ENCODE peak calls at places on chromosomes 11 and 22, in four cellular contexts. X, D, G and Y are unnamed samples. For H3K4me1, the result is how much of the 10 kb centered on the place peaks cover.

GRCh38 chr11:17927643-17928343 is 85.1 kb downstream of the SERGEF start:
- DNase-seq in G (no peak), D (no peak), X (no peak), Y (no peak)

GRCh38 chr11:113584371-113584770 is 109.2 kb upstream of the DRD2 start:
- DNase-seq in D (no peak), X (no peak), G (no peak), Y (no peak)

GRCh38 chr11:57318178-57318577 is 6.6 kb downstream of the TNKS1BP1 start:
- DNase-seq in D (no peak), X (peak), G (no peak), Y (no peak)

GRCh38 chr11:404551-405264 is 10.1 kb downstream of the SIGIRR start:
- DNase-seq in X (no peak), G (no peak), D (no peak), Y (no peak)

GRCh38 chr11:96748639-96749370 is 359.0 kb downstream of the JRKL start:
- DNase-seq in D (no peak), X (peak), G (no peak), Y (peak)

GRCh38 chr11:44972746-44973435 is 22.2 kb upstream of the TP53I11 start:
- DNase-seq in X (no peak), D (no peak), G (no peak), Y (no peak)

GRCh38 chr11:76592961-76593360 is 77.6 kb downstream of the LRRC32 start:
- DNase-seq in X (no peak), D (no peak), G (no peak), Y (peak)

GRCh38 chr11:65352783-65353182 is 1.8 kb upstream of the TIGD3 start:
- DNase-seq in X (no peak), G (no peak), D (no peak), Y (no peak)

GRCh38 chr11:94794287-94795168 is 26.4 kb downstream of the AMOTL1 start:
- DNase-seq in G (no peak), X (peak), D (no peak), Y (peak)

GRCh38 chr11:62777389-62777788 is 6.2 kb downstream of the TAF6L start:
- DNase-seq in D (no peak), G (no peak), X (no peak), Y (no peak)

GRCh38 chr11:44563716-44564115 is 1.7 kb upstream of the CD82 start:
- DNase-seq in X (peak), D (no peak), G (no peak), Y (no peak)

GRCh38 chr22:44192098-44192810 is 11.5 kb downstream of the PARVG start:
- DNase-seq in G (peak), X (no peak), D (peak), Y (peak)

GRCh38 chr11:14500181-14500651 is 605 bp upstream of the COPB1 start:
- DNase-seq in D (peak), G (no peak), X (peak), Y (peak)

GRCh38 chr11:46898396-46899095 is 19.8 kb downstream of the LRP4 start:
- DNase-seq in G (no peak), X (no peak), D (no peak), Y (no peak)

GRCh38 chr22:23673826-23674690 is 16.8 kb upstream of the RGL4 start:
- DNase-seq in D (no peak), X (no peak), G (peak), Y (no peak)

GRCh38 chr22:42817556-42817955 is 39.5 kb downstream of the ARFGAP3 start:
- DNase-seq in G (no peak), X (no peak), D (no peak), Y (no peak)

GRCh38 chr11:38718049-38718448 is 2120.0 kb upstream of the RAG2 start:
- DNase-seq in G (no peak), X (peak), D (no peak), Y (no peak)

GRCh38 chr11:66438009-66438503 is 592 bp downstream of the MRPL11 start:
- DNase-seq in X (no peak), G (no peak), D (peak), Y (no peak)

GRCh38 chr11:121931748-121932352 is 184.2 kb downstream of the BLID start:
- DNase-seq in G (no peak), X (no peak), D (no peak), Y (no peak)

GRCh38 chr11:71324788-71325417 is 72.5 kb upstream of the SHANK2 start:
- DNase-seq in X (no peak), G (no peak), D (no peak), Y (no peak)

GRCh38 chr11:15159085-15159484 is 44.4 kb downstream of the INSC start:
- DNase-seq in G (peak), X (peak), D (no peak), Y (peak)

GRCh38 chr11:4063348-4063747 is 31.3 kb upstream of the RRM1 start:
- DNase-seq in X (no peak), D (no peak), G (no peak), Y (no peak)

GRCh38 chr11:34044664-34045485 is 6.7 kb upstream of the CAPRIN1 start:
- DNase-seq in G (peak), X (peak), D (no peak), Y (peak)

GRCh38 chr11:122646549-122647340 is 8.8 kb upstream of the UBASH3B start:
- DNase-seq in X (peak), G (no peak), D (no peak), Y (peak)

GRCh38 chr11:80330302-80330701 is 889.5 kb upstream of the TENM4 start:
- DNase-seq in G (no peak), X (peak), D (no peak), Y (peak)

GRCh38 chr22:46136539-46137217 is 13.6 kb upstream of the PPARA start:
- DNase-seq in X (no peak), D (no peak), G (no peak), Y (no peak)

GRCh38 chr11:34977039-34977906 is 60.9 kb downstream of the PDHX start:
- DNase-seq in G (no peak), D (no peak), X (peak), Y (peak)

GRCh38 chr22:49046546-49047305 is 780.9 kb downstream of the BRD1 start:
- DNase-seq in G (peak), X (no peak), D (peak), Y (no peak)

GRCh38 chr11:830295-831131 is 2.2 kb upstream of the CD151 start:
- DNase-seq in D (peak), X (peak), G (peak), Y (peak)

GRCh38 chr11:28547395-28547794 is 439.2 kb downstream of the METTL15 start:
- DNase-seq in X (no peak), D (no peak), G (no peak), Y (no peak)

GRCh38 chr11:115425243-115425642 is 79.0 kb downstream of the CADM1 start:
- DNase-seq in D (no peak), X (no peak), G (no peak), Y (no peak)

GRCh38 chr22:48663297-48663696 is 1164.4 kb downstream of the BRD1 start:
- DNase-seq in D (no peak), G (peak), X (no peak), Y (no peak)

GRCh38 chr22:36922097-36922608 is 8.7 kb downstream of the CSF2RB start:
- DNase-seq in X (no peak), G (peak), D (no peak), Y (no peak)

GRCh38 chr22:47196881-47197701 is 434.6 kb downstream of the TBC1D22A start:
- DNase-seq in D (no peak), X (no peak), G (peak), Y (no peak)

GRCh38 chr22:25359601-25360261 is 140.3 kb downstream of the CRYBB2 start:
- DNase-seq in D (no peak), X (no peak), G (no peak), Y (no peak)

GRCh38 chr22:19708323-19709011 is 5.8 kb upstream of the SEPTIN5 start:
- DNase-seq in G (peak), X (no peak), D (no peak), Y (no peak)

GRCh38 chr11:76578655-76579046 is 91.9 kb downstream of the LRRC32 start:
- DNase-seq in D (no peak), G (peak), X (no peak), Y (no peak)

GRCh38 chr22:49310354-49310753 is 517.3 kb downstream of the BRD1 start:
- DNase-seq in D (no peak), X (no peak), G (peak), Y (no peak)

GRCh38 chr11:14645247-14645912 is 1.8 kb downstream of the PDE3B start:
- DNase-seq in D (no peak), G (no peak), X (peak), Y (peak)

GRCh38 chr22:28728621-28729313 is 12.9 kb downstream of the CHEK2 start:
- DNase-seq in G (no peak), D (no peak), X (no peak), Y (peak)

DNA sequence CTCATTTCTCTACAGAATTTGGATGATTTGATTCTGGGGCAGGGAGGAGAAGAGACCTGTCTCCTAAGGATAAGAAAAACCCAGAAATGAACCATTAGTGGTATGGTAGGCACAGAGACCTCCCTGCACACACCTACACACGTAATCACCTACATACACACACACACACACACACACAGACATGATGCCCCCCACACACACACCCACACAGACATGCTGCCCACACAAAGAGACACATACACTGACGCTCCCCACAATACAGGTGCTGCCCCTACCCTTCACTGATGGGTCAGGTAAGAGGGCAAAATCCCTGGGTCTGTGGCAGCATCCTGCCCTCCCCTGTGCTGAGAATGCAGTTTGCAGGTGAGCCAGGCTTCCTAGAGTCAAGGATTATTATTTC is 1.1 kb upstream of the SYT7 start:
- DNase-seq in D (no peak), G (no peak), X (no peak), Y (no peak)
- H2AFZ ChIP-seq in D (no peak), G (no peak), X (no peak), Y (no peak)

DNA sequence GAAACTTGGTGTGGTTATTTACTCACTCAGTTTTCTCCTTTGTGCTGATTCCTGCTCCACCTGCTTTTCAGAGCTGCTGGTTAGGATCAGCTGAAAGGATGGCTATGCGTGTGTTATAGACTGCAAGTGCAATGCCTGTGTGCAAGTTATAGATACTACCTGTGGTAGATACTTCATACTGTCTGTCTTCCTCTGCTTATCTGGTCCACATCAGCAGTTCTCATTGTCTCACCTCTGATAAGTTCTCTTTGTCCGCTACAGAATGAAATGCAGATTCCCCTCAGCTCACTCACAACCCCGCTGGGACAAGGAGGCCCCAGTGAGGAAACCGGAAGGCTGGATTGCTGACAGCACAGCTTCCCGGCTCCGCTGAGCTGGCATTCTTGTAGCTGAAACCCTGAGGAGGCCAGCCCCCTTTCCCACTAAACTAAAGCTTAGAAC is 37.5 kb upstream of the LYVE1 start:
- DNase-seq in X (peak), G (peak), D (no peak), Y (no peak)
- H3K4me1 ChIP-seq in X (under half), G (under half), D (under half), Y (under half)

GRCh38 chr11:19209617-19210016 is 7.8 kb upstream of the CSRP3 start:
- DNase-seq in G (no peak), X (peak), D (no peak), Y (no peak)
- H2AFZ ChIP-seq in G (no peak), X (no peak), D (no peak), Y (no peak)

GRCh38 chr22:38315801-38316339 is 1.4 kb downstream of the CSNK1E start:
- DNase-seq in D (no peak), G (no peak), X (no peak), Y (no peak)
- H3K4me1 ChIP-seq in D (half or more), G (under half), X (under half), Y (half or more)

GRCh38 chr11:8649361-8649760 is 33.1 kb downstream of the TRIM66 start:
- DNase-seq in D (no peak), G (no peak), X (peak), Y (peak)
- H2AFZ ChIP-seq in D (no peak), G (no peak), X (no peak), Y (peak)

GRCh38 chr11:20020198-20020597 is 140.1 kb downstream of the DBX1 start:
- DNase-seq in D (no peak), X (no peak), G (no peak), Y (no peak)

GRCh38 chr11:20022363-20023081 is 137.8 kb downstream of the DBX1 start:
- DNase-seq in G (peak), D (no peak), X (peak), Y (peak)

GRCh38 chr11:20020716-20021115 is 139.6 kb downstream of the DBX1 start:
- DNase-seq in X (no peak), D (no peak), G (no peak), Y (no peak)

GRCh38 chr11:20021771-20022362 is 138.4 kb downstream of the DBX1 start:
- DNase-seq in X (no peak), G (peak), D (no peak), Y (no peak)

DNA sequence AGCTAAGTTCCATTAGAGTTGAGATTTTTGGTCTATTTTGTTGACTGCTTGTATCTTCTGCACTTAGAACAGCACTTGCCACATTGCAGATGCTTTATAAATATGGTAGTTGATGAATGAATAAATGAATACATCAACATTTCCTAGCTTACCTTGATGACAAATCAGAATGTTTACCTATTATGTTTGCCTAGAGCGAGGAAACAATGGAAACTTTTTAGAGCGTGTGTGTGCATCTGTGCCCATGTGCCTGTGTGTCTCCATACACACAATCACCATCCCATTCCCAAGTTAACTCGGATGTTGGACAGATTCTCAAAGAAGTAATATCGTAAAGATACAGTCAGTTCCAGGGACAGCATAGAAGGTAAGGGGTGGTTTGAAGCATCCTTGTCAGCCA is 139.1 kb downstream of the DBX1 start:
- DNase-seq in G (no peak), D (no peak), X (no peak), Y (no peak)
- H3K4me1 ChIP-seq in G (under half), D (under half), X (under half), Y (under half)